ENCODE peak calls at places on chromosomes 5 and 9, in four cellular contexts. N is fibroblast of lung, H is left lung, V is tibial nerve. F is an unnamed sample.

GRCh38 chr9:81634915-81635516 is 54.3 kb downstream of the TLE1 start:
- DNase-seq in N (peak), H (no peak), V (no peak), F (no peak)

GRCh38 chr5:101018299-101018698 is 115.2 kb upstream of the ST8SIA4 start:
- DNase-seq in N (no peak), H (no peak), V (no peak), F (peak)

GRCh38 chr5:90747693-90748092 is 189.1 kb downstream of the ADGRV1 start:
- DNase-seq in N (no peak), H (no peak), V (no peak), F (no peak)

GRCh38 chr5:178165585-178165984 is 11.9 kb upstream of the NHP2 start:
- DNase-seq in N (no peak), H (no peak), V (no peak), F (no peak)

GRCh38 chr5:36505021-36505420 is 101.4 kb upstream of the SLC1A3 start:
- DNase-seq in N (no peak), H (no peak), V (no peak), F (no peak)

GRCh38 chr5:132268698-132269551 is 11.4 kb downstream of the PDLIM4 start:
- DNase-seq in N (peak), H (no peak), V (no peak), F (peak)

GRCh38 chr5:149223081-149223848 is 48.4 kb upstream of the AFAP1L1 start:
- DNase-seq in N (peak), H (no peak), V (peak), F (no peak)

GRCh38 chr9:93576296-93577044 is at the start of gene PHF2:
- DNase-seq in N (no peak), H (no peak), V (no peak), F (no peak)

DNA sequence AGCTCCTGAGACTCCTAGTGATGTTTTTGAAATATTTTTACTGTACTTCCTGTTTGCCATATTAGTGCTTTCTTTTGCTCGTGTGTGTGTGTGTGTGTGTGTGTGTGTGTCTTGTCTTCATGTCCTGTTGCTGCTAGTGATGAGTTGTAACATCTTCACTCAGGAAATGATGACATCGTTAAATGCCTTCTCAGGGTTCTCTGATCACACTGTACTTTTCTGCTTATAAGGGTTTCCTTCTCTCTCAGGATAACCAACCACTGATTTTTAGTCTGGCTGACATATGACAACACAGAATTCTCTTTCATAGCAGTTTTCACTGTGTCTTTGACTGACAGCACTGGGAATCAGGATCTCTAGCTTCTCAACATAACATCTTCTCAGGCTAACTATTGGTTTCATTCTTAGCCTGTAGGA is 16.1 kb downstream of the SV2C start:
- DNase-seq in N (no peak), H (no peak), V (no peak), F (no peak)
- H3K4me3 ChIP-seq in N (no peak), H (no peak), V (no peak), F (no peak)

DNA sequence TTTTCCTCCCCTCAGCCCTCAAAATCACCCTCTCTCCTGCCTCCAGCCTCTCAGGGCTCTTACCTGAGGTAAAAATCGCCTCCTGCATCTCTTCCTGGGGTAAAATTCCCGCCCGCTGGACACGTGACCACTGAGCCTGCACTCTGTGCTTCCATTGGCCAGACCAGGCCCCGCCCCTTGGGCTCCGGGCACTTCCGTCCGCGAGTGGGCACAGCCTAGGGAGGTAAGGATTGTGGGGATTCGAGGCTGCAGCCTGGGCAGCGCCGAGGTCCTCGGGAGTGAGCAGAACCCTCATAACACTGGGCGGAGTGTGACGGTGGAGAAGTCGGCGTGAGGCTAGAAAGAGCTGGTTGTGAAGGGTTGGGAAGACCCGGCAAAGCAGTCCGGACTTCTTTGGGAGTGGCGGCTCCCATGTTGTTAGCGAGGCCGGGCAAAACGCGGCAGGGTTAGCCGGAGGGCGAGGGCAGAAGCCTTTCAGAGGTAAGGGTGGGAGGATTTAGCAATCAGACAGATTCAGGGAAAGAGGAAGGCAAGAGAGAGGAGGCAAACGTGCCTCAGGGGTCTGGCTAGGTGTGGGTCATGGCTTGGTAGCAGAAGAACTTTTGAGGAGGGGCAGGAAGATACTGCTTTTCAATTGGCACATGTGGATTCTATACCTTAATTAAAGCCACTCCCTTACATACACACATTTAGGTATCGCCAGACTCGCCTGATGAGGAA is at the start of gene SHOC1:
- DNase-seq in N (no peak), H (no peak), V (no peak), F (no peak)
- H3K4me3 ChIP-seq in N (no peak), H (no peak), V (no peak), F (no peak)

GRCh38 chr5:124742521-124742920 is 3.9 kb downstream of the ZNF608 start:
- DNase-seq in N (no peak), H (no peak), V (no peak), F (no peak)

GRCh38 chr5:124744170-124744911 is 2.1 kb downstream of the ZNF608 start:
- DNase-seq in N (peak), H (peak), V (no peak), F (peak)

GRCh38 chr5:124742983-124743533 is 3.4 kb downstream of the ZNF608 start:
- DNase-seq in N (peak), H (no peak), V (no peak), F (peak)

GRCh38 chr5:124741711-124742496 is 4.5 kb downstream of the ZNF608 start:
- DNase-seq in N (peak), H (no peak), V (no peak), F (peak)

GRCh38 chr5:124743534-124744169 is 2.8 kb downstream of the ZNF608 start:
- DNase-seq in N (no peak), H (no peak), V (no peak), F (peak)
- H3K4me3 ChIP-seq in N (peak), H (peak), V (peak), F (peak)

GRCh38 chr5:61683926-61684325 is 351.9 kb downstream of the ZSWIM6 start:
- DNase-seq in N (no peak), H (no peak), V (no peak), F (no peak)

GRCh38 chr5:61687371-61687770 is 355.3 kb downstream of the ZSWIM6 start:
- DNase-seq in N (no peak), H (no peak), V (no peak), F (no peak)

GRCh38 chr5:61686491-61687257 is 354.6 kb downstream of the ZSWIM6 start:
- DNase-seq in N (no peak), H (no peak), V (no peak), F (no peak)
- H3K4me3 ChIP-seq in N (no peak), H (no peak), V (no peak), F (no peak)

DNA sequence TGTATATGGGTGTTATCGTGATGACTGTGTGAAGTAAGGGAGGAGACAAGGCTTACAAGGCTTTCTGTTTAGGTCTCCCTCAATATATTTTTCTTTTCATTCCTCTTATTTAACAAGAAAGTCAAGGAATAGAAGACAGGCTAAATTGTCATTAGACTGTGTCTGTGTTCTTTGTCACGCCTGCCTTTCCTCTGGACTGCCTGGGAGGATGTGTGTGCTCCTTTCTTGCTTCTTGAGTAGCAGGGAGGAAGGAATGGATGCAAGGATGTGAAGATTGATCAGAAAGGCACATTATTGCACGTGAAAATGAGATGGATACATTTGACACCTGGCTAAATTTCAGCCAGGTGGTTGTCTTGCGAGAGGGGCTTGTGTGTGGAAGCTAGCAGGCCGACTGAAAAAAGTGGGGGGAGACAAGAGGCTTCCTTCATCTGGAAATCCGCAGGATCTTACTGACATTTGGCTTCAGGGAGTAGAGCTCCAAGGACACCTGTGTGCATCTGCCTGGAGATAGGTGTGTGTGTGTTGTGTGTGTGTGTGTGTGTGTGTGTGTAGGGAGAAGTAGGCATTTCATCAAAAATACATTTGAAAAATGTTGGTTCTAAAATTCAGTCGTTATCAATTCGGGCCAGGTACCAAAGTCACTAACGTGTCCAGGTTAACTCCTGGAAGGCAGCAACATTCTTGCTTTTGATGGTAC is 200.0 kb downstream of the MEF2C start:
- DNase-seq in N (no peak), H (no peak), V (no peak), F (peak)
- H3K4me3 ChIP-seq in N (no peak), H (no peak), V (no peak), F (peak)